ENCODE peak calls at places on chromosomes 4 and X, in eight cellular contexts. K is retina; B is epithelial cell of esophagus; U is NCI-H524; R is activated T-helper 1 cell treated with anti-CD3 and anti-CD28 coated beads, Interleukin-12 subunit alpha, Interleukin-12 subunit beta, Interleukin-2, Interleukin-4 antibody, amounts not matched to agents 30 ng/mL and 10 ng/mL and 1 ng/mL, durations not matched to agents 14 hours and 24 hours and 36 hours; V is left cardiac atrium; H is globus pallidus; D is HS-5. E is an unnamed sample.

GRCh38 chr4:10524196-10524833 is 67.1 kb upstream of the ZNF518B start:
- DNase-seq in H (no peak), U (no peak), B (peak), D (no peak), R (no peak), K (no peak), V (no peak), E (no peak)

GRCh38 chr4:184100297-184100885 is 117.3 kb downstream of the ENPP6 start:
- DNase-seq in R (peak), U (no peak), D (no peak), V (peak), K (peak), B (peak), H (peak), E (no peak)

GRCh38 chr4:6380746-6381411 is 91.5 kb downstream of the PPP2R2C start:
- DNase-seq in K (no peak), V (no peak), U (no peak), B (no peak), R (no peak), D (no peak), H (no peak), E (no peak)

GRCh38 chrX:7062276-7062675 is 85.2 kb upstream of the STS start:
- DNase-seq in B (no peak), D (no peak), R (no peak), V (no peak), U (no peak), K (no peak), H (no peak), E (no peak)

GRCh38 chr4:94591289-94591688 is 139.5 kb downstream of the PDLIM5 start:
- DNase-seq in K (no peak), R (no peak), H (no peak), D (no peak), B (no peak), U (no peak), V (no peak), E (no peak)

GRCh38 chrX:18654873-18655836 is 16.8 kb downstream of the RS1 start:
- DNase-seq in R (no peak), U (peak), H (no peak), K (no peak), D (no peak), B (no peak), V (no peak), E (no peak)

GRCh38 chrX:960821-961220 is 251.6 kb downstream of the CRLF2 start:
- DNase-seq in V (no peak), H (no peak), R (no peak), D (no peak), U (no peak), K (no peak), B (no peak), E (no peak)

GRCh38 chr4:181956502-181956901 is 286.7 kb upstream of the TENM3 start:
- DNase-seq in K (no peak), H (no peak), R (no peak), U (no peak), V (no peak), D (no peak), B (no peak), E (no peak)

GRCh38 chr4:86055898-86056297 is 304.0 kb downstream of the MAPK10 start:
- DNase-seq in H (no peak), U (peak), D (no peak), K (no peak), B (peak), V (no peak), R (no peak), E (no peak)